ENCODE peak calls at places on chromosomes 16 and 17, in four cellular contexts. F is H54, C is IMR-90, S is adrenal gland. Z is an unnamed sample.

GRCh38 chr17:64180089-64180488 is 50.1 kb upstream of the ERN1 start:
- DNase-seq in F (no peak), C (peak), S (no peak), Z (no peak)

GRCh38 chr16:26665166-26665939 is 401.4 kb upstream of the C16orf82 start:
- DNase-seq in F (no peak), C (no peak), S (no peak), Z (no peak)

GRCh38 chr17:70683936-70684335 is 514.6 kb downstream of the KCNJ2 start:
- DNase-seq in F (no peak), C (no peak), S (no peak), Z (no peak)

GRCh38 chr16:56593573-56594291 is 4.4 kb downstream of the MT3 start:
- DNase-seq in F (no peak), C (no peak), S (no peak), Z (no peak)

GRCh38 chr16:89586853-89587252 is 11.3 kb downstream of the CPNE7 start:
- DNase-seq in F (no peak), C (no peak), S (no peak), Z (no peak)

GRCh38 chr16:4123617-4124300 is 7.5 kb upstream of the ADCY9 start:
- DNase-seq in F (no peak), C (peak), S (no peak), Z (no peak)

GRCh38 chr16:2842340-2843000 is 12.4 kb downstream of the ZG16B start:
- DNase-seq in F (no peak), C (no peak), S (peak), Z (peak)

GRCh38 chr17:66727634-66728570 is 107.0 kb upstream of the CACNG5 start:
- DNase-seq in F (peak), C (peak), S (peak), Z (peak)

GRCh38 chr17:58889928-58890327 is 134.3 kb downstream of the PPM1E start:
- DNase-seq in F (no peak), C (no peak), S (no peak), Z (no peak)
- TF ChIP-seq POLR2A in F (no peak), C (no peak), S (no peak), Z (no peak)

GRCh38 chr16:30377812-30378235 is 3.2 kb downstream of the MYL11 start:
- DNase-seq in F (peak), C (peak), S (peak), Z (peak)
- TF ChIP-seq POLR2A in F (peak), C (peak), S (peak), Z (no peak)

GRCh38 chr16:603221-603620 is 13.4 kb downstream of the RAB40C start:
- DNase-seq in F (no peak), C (no peak), S (no peak), Z (no peak)
- TF ChIP-seq POLR2A in F (no peak), C (no peak), S (no peak), Z (no peak)

GRCh38 chr17:50661795-50662391 is 27.2 kb downstream of the ABCC3 start:
- DNase-seq in F (peak), C (peak), S (peak), Z (no peak)
- TF ChIP-seq POLR2A in F (no peak), C (no peak), S (peak), Z (no peak)

DNA sequence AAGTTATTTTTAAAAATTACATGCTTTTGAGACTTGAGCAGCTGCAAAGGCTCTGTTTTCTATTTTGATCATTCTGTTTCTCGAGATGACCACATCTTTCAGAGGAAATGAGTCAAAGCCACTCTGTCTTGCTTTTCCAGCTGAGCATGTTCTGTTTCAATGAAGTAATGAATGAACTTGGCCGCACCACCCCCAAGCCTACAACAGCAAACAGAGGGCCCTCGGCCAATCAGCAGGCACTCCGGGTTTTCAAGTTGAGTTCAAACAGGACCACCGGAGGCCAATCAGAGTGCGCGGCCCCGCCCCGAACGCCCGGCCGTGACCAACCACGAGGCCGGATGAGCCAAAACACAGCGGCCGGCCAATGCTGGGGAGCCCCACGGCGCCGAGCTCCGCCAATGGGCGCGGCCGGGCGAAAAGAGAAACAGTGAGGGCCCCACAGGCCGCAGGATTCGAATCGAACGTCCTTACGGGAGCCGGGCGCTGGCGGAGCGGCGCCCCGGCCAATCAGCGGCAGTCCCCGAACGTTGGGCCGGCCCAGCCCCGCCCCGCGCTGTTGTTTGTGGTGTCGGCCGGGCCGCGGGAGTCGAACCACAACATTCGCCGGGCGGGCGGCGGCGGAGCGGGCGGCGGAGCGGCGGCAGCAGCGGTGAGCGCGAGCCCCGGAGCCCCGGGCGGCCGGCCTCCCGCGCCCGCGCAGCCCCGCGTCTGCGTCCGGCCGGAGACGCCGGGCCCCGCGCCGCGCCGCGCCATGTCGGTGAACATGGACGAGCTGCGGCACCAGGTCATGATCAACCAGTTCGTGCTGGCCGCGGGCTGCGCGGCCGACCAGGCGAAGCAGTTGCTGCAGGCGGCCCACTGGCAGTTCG is at the start of gene UBALD2:
- DNase-seq in F (peak), C (peak), S (peak), Z (peak)
- TF ChIP-seq POLR2A in F (peak), C (peak), S (peak), Z (peak)

GRCh38 chr16:29680180-29680598 is 1.2 kb downstream of the QPRT start:
- DNase-seq in F (no peak), C (no peak), S (no peak), Z (no peak)
- TF ChIP-seq POLR2A in F (no peak), C (no peak), S (no peak), Z (no peak)

DNA sequence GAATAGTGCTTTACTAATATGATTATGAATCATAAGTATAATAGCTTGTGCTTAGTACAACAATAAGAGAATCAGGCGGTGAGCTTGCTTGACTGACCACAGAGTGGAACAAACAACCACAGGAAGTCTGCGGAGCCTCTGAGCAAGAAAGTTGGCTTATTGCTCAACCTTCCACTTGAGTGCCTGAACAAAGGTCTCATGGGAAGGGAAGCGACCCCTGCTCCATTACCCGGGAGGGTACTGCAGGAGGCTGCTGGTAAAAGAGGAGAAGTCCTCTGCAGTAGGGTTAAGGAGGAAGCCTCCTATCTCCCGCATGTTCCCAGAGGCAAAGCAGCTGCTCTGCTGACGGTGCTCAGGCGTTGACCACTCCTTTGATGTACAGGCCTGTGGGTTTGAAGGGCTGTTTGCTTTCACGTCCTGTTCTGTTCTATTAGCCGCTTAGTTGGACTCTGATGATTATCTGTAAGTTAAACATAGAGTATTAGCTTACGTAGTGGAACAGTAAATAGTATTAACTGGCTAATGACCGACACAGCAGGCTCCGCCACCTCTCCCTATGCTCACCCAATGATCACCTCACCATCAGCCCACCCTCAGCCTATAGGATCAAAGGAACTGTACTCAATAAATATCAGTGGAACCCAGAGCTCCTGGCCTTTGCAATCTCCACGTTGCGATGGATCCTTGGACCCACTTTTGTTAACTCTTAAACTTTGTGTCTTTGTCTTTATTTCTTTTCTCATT is 17.5 kb downstream of the ALOX15B start:
- DNase-seq in F (no peak), C (peak), S (no peak), Z (no peak)
- TF ChIP-seq POLR2A in F (no peak), C (no peak), S (no peak), Z (no peak)

Z was measured in right lobe of liver.